ENCODE peak calls at places on chromosomes 6 and 20, in nine cellular contexts. B, H, I, O, T, G, F, A and M are unnamed samples.

GRCh38 chr20:9143926-9144325 is 75.0 kb downstream of the PLCB4 start:
- DNase-seq in H (no peak), T (no peak), A (no peak), F (no peak), O (no peak), I (no peak), B (no peak), G (no peak), M (no peak)

GRCh38 chr6:27333642-27334040 is 21.6 kb upstream of the POM121L2 start:
- DNase-seq in O (no peak), B (no peak), H (no peak), G (no peak), A (no peak), T (no peak), I (no peak), F (no peak), M (no peak)

GRCh38 chr6:106188104-106188794 is 102.1 kb downstream of the PRDM1 start:
- DNase-seq in T (no peak), H (no peak), I (no peak), O (no peak), F (peak), A (no peak), B (no peak), G (no peak), M (no peak)

GRCh38 chr6:40743226-40743625 is 156.1 kb upstream of the LRFN2 start:
- DNase-seq in A (no peak), T (no peak), H (no peak), F (no peak), B (peak), O (no peak), G (no peak), I (no peak), M (no peak)

GRCh38 chr6:42929928-42930360 is 664 bp downstream of the CNPY3 start:
- DNase-seq in A (no peak), T (no peak), O (no peak), G (no peak), H (peak), F (no peak), B (no peak), I (no peak), M (no peak)

GRCh38 chr6:1024587-1024986 is 287.3 kb upstream of the FOXQ1 start:
- DNase-seq in A (no peak), B (no peak), I (no peak), F (peak), H (no peak), O (no peak), T (peak), G (no peak), M (peak)

GRCh38 chr20:31842471-31843157 is 2.8 kb downstream of the FOXS1 start:
- DNase-seq in O (no peak), F (peak), G (no peak), T (no peak), A (no peak), B (peak), H (no peak), I (no peak), M (no peak)

GRCh38 chr6:125717120-125717731 is 32.2 kb upstream of the HEY2 start:
- DNase-seq in G (no peak), F (no peak), A (no peak), H (peak), B (no peak), T (no peak), I (no peak), O (no peak), M (no peak)

GRCh38 chr6:38714239-38715015 is 684 bp upstream of the DNAH8 start:
- DNase-seq in A (no peak), O (no peak), F (no peak), I (no peak), H (peak), B (no peak), T (no peak), G (no peak), M (no peak)

GRCh38 chr6:122365775-122366403 is 33.6 kb upstream of the HSF2 start:
- DNase-seq in A (no peak), O (no peak), H (no peak), I (no peak), F (no peak), B (no peak), T (no peak), G (no peak), M (no peak)

GRCh38 chr20:43404880-43405279 is 52.8 kb upstream of the SRSF6 start:
- DNase-seq in O (no peak), T (no peak), H (peak), I (no peak), B (peak), A (no peak), G (no peak), F (peak), M (no peak)

GRCh38 chr6:52108128-52108527 is 20.7 kb upstream of the PKHD1 start:
- DNase-seq in B (peak), I (no peak), A (no peak), H (no peak), O (no peak), T (no peak), G (no peak), F (no peak), M (no peak)

GRCh38 chr20:34560614-34561013 is 2.1 kb downstream of the MAP1LC3A start:
- DNase-seq in T (no peak), B (no peak), F (no peak), H (no peak), A (no peak), O (no peak), G (no peak), I (no peak), M (no peak)

GRCh38 chr20:50710492-50711063 is 19.2 kb upstream of the RIPOR3 start:
- DNase-seq in G (no peak), O (no peak), F (no peak), H (no peak), I (no peak), A (no peak), T (no peak), B (no peak), M (no peak)

GRCh38 chr20:35171753-35172433 is at the start of gene PROCR:
- DNase-seq in G (peak), F (peak), I (no peak), O (no peak), A (peak), T (peak), B (peak), H (peak), M (peak)

GRCh38 chr20:39823239-39823638 is 861.1 kb downstream of the DHX35 start:
- DNase-seq in B (no peak), G (no peak), H (no peak), O (no peak), T (no peak), F (no peak), I (no peak), A (no peak), M (peak)

GRCh38 chr6:144559865-144560603 is 274.9 kb downstream of the UTRN start:
- DNase-seq in G (no peak), F (peak), T (peak), O (no peak), A (no peak), B (no peak), I (no peak), H (no peak), M (no peak)

GRCh38 chr20:31670371-31671228 is 32.9 kb downstream of the COX4I2 start:
- DNase-seq in F (no peak), A (no peak), T (peak), I (no peak), O (peak), G (no peak), H (no peak), B (no peak), M (no peak)

GRCh38 chr6:160398674-160399271 is 50.6 kb downstream of the SLC22A3 start:
- DNase-seq in F (no peak), H (peak), B (no peak), I (no peak), O (no peak), A (no peak), T (no peak), G (no peak), M (no peak)

GRCh38 chr20:35555951-35556645 is 14.2 kb downstream of the ERGIC3 start:
- DNase-seq in T (no peak), F (no peak), H (no peak), B (no peak), A (no peak), G (no peak), O (no peak), I (no peak), M (no peak)